ENCODE peak calls at places on chromosomes 12 and 14, in ten cellular contexts. W, H, M, R, I, Q, N, O, T and C are unnamed samples.

GRCh38 chr14:32472512-32473472 is 143.7 kb downstream of the AKAP6 start:
- DNase-seq in M (no peak), I (peak), R (no peak), H (peak), Q (no peak), O (no peak), W (peak), N (peak), T (no peak), C (peak)

GRCh38 chr14:71703477-71703876 is 228.8 kb upstream of the RGS6 start:
- DNase-seq in O (no peak), Q (no peak), I (no peak), M (no peak), W (no peak), H (peak), R (no peak), T (no peak), N (no peak), C (no peak)

GRCh38 chr12:90207799-90208198 is 499.2 kb upstream of the ATP2B1 start:
- DNase-seq in N (no peak), W (no peak), T (no peak), H (no peak), M (no peak), Q (no peak), I (no peak), O (no peak), R (no peak), C (peak)

GRCh38 chr12:62657363-62657632 is 190.7 kb downstream of the MON2 start:
- DNase-seq in R (no peak), I (no peak), Q (no peak), M (no peak), N (no peak), O (no peak), W (no peak), T (peak), H (no peak), C (no peak)

GRCh38 chr12:89999699-90000505 is 291.3 kb upstream of the ATP2B1 start:
- DNase-seq in O (no peak), Q (no peak), R (no peak), I (no peak), W (no peak), T (peak), H (peak), M (no peak), N (no peak), C (no peak)

GRCh38 chr12:2503762-2504161 is 291.0 kb upstream of the FKBP4 start:
- DNase-seq in H (no peak), N (peak), T (no peak), I (no peak), R (no peak), O (no peak), M (no peak), Q (no peak), W (no peak), C (no peak)

GRCh38 chr12:120700863-120701262 is 9.4 kb upstream of the UNC119B start:
- DNase-seq in W (no peak), H (no peak), T (no peak), O (no peak), I (no peak), R (no peak), M (no peak), N (no peak), Q (no peak), C (no peak)

GRCh38 chr14:90105756-90106155 is 44.0 kb downstream of the KCNK13 start:
- DNase-seq in O (no peak), Q (no peak), M (no peak), N (peak), W (no peak), T (no peak), R (no peak), I (no peak), H (peak), C (no peak)

GRCh38 chr14:93023039-93023438 is 92.7 kb downstream of the ITPK1 start:
- DNase-seq in W (no peak), O (peak), I (peak), M (no peak), N (no peak), R (no peak), T (no peak), H (no peak), Q (no peak), C (no peak)

GRCh38 chr14:79136437-79137430 is 966.6 kb downstream of the NRXN3 start:
- DNase-seq in W (no peak), T (no peak), O (no peak), M (no peak), Q (no peak), N (no peak), R (no peak), I (no peak), H (peak), C (no peak)

GRCh38 chr12:1429980-1430379 is 164.4 kb downstream of the FBXL14 start:
- DNase-seq in N (no peak), T (no peak), R (no peak), M (no peak), I (no peak), Q (no peak), W (peak), O (peak), H (peak), C (peak)

GRCh38 chr12:45981075-45981837 is 9.1 kb downstream of the SCAF11 start:
- DNase-seq in W (no peak), Q (peak), I (no peak), N (no peak), O (no peak), M (no peak), T (no peak), H (no peak), R (no peak), C (no peak)

GRCh38 chr12:6092784-6093722 is 31.4 kb downstream of the VWF start:
- DNase-seq in T (peak), O (no peak), I (no peak), H (peak), W (peak), Q (no peak), M (no peak), R (no peak), N (no peak), C (peak)

GRCh38 chr14:103859416-103860202 is 12.2 kb upstream of the PPP1R13B start:
- DNase-seq in H (no peak), T (peak), N (no peak), W (no peak), O (no peak), M (no peak), R (no peak), I (no peak), Q (no peak), C (no peak)

GRCh38 chr12:12449533-12450025 is 92.7 kb downstream of the BORCS5 start:
- DNase-seq in T (no peak), Q (peak), R (no peak), N (no peak), W (peak), M (no peak), O (peak), I (no peak), H (peak), C (peak)

GRCh38 chr12:47074757-47075156 is 4.7 kb upstream of the PCED1B start:
- DNase-seq in M (no peak), T (no peak), O (no peak), W (no peak), I (no peak), Q (no peak), R (no peak), N (no peak), H (no peak), C (no peak)

GRCh38 chr12:124302807-124303578 is 8.1 kb downstream of the RFLNA start:
- DNase-seq in I (no peak), Q (no peak), N (no peak), O (no peak), H (no peak), T (no peak), W (no peak), M (no peak), R (no peak), C (no peak)

GRCh38 chr14:101918125-101918989 is 46.0 kb upstream of the DYNC1H1 start:
- DNase-seq in W (no peak), H (no peak), R (peak), O (no peak), T (peak), I (no peak), Q (no peak), N (no peak), M (no peak), C (no peak)

GRCh38 chr12:48712209-48712608 is 4.3 kb downstream of the CCNT1 start:
- DNase-seq in N (no peak), I (no peak), M (no peak), Q (no peak), O (no peak), H (no peak), W (no peak), T (peak), R (no peak), C (no peak)

GRCh38 chr12:123498126-123498825 is 35.2 kb downstream of the RILPL1 start:
- DNase-seq in N (no peak), I (no peak), W (no peak), R (no peak), O (no peak), H (no peak), M (no peak), T (peak), Q (no peak), C (no peak)

GRCh38 chr12:53514626-53515290 is 7.5 kb upstream of the NPFF start:
- DNase-seq in Q (no peak), M (no peak), I (no peak), T (no peak), W (no peak), R (no peak), H (no peak), N (no peak), O (no peak), C (no peak)

GRCh38 chr12:11535127-11535526 is 114.3 kb upstream of the ETV6 start:
- DNase-seq in H (no peak), Q (no peak), M (no peak), T (no peak), R (no peak), W (no peak), O (no peak), N (no peak), I (no peak), C (no peak)

GRCh38 chr14:100654814-100655795 is 67.9 kb upstream of the BEGAIN start:
- DNase-seq in H (peak), T (peak), O (peak), M (no peak), N (no peak), I (peak), Q (peak), W (peak), R (no peak), C (peak)

GRCh38 chr14:89844508-89844907 is 110.0 kb downstream of the EFCAB11 start:
- DNase-seq in R (no peak), N (no peak), Q (no peak), I (no peak), M (no peak), T (no peak), H (no peak), O (no peak), W (no peak), C (no peak)

GRCh38 chr12:101564912-101565311 is 29.9 kb upstream of the MYBPC1 start:
- DNase-seq in R (no peak), H (no peak), T (no peak), W (no peak), M (no peak), I (no peak), Q (no peak), N (no peak), O (no peak), C (no peak)

GRCh38 chr12:128729628-128730121 is 94.1 kb downstream of the SLC15A4 start:
- DNase-seq in T (no peak), Q (no peak), O (no peak), R (no peak), M (no peak), H (peak), N (no peak), W (no peak), I (no peak), C (peak)

GRCh38 chr14:101783260-101784016 is 21.9 kb downstream of the PPP2R5C start:
- DNase-seq in O (no peak), N (no peak), I (no peak), T (no peak), Q (no peak), M (no peak), W (no peak), H (no peak), R (no peak), C (no peak)

GRCh38 chr14:101476931-101477553 is 84.3 kb upstream of the DIO3 start:
- DNase-seq in I (peak), N (no peak), H (no peak), T (peak), Q (no peak), R (no peak), W (peak), M (no peak), O (no peak), C (peak)

GRCh38 chr14:90521930-90522483 is 125.2 kb downstream of the CALM1 start:
- DNase-seq in W (no peak), T (no peak), R (no peak), M (no peak), H (no peak), N (no peak), O (no peak), Q (no peak), I (no peak), C (no peak)

GRCh38 chr14:75982724-75983358 is 1.0 kb upstream of the TGFB3 start:
- DNase-seq in T (no peak), R (no peak), I (no peak), O (peak), W (peak), H (peak), M (no peak), Q (peak), N (peak), C (no peak)

GRCh38 chr12:44839785-44840184 is 36.3 kb downstream of the NELL2 start:
- DNase-seq in Q (no peak), I (no peak), H (no peak), N (no peak), W (no peak), R (no peak), M (no peak), O (no peak), T (no peak), C (no peak)

GRCh38 chr12:94265966-94266365 is 117.6 kb downstream of the PLXNC1 start:
- DNase-seq in H (no peak), T (no peak), W (no peak), M (no peak), I (no peak), O (no peak), Q (no peak), N (no peak), R (no peak), C (no peak)

GRCh38 chr12:45730842-45731336 is 1.4 kb downstream of the ARID2 start:
- DNase-seq in O (no peak), I (no peak), R (no peak), W (peak), H (peak), M (no peak), N (no peak), T (no peak), Q (peak), C (peak)

GRCh38 chr12:68807576-68808387 is at the start of gene MDM2:
- DNase-seq in M (peak), H (peak), N (peak), I (peak), W (peak), T (peak), Q (peak), O (peak), R (peak), C (peak)

GRCh38 chr12:6368906-6369525 is 6.3 kb downstream of the SCNN1A start:
- DNase-seq in W (no peak), Q (no peak), I (no peak), R (no peak), H (no peak), T (peak), O (no peak), M (no peak), N (no peak), C (no peak)

GRCh38 chr14:67221248-67221981 is 19.8 kb upstream of the PALS1 start:
- DNase-seq in H (peak), O (no peak), R (no peak), I (no peak), T (no peak), N (no peak), W (peak), Q (no peak), M (no peak), C (peak)

GRCh38 chr12:22334696-22335290 is at the start of gene ST8SIA1:
- DNase-seq in O (no peak), I (no peak), T (peak), W (peak), R (no peak), M (no peak), Q (peak), N (peak), H (peak), C (peak)